ENCODE peak calls at places on chromosome 15, in four cellular contexts. W is hepatocyte; Z is ovary; L is CD8-positive, alpha-beta T cell. V is an unnamed sample.

GRCh38 chr15:85109333-85109732 is 127.7 kb downstream of the PDE8A start:
- DNase-seq in Z (no peak), W (no peak), L (no peak), V (no peak)

GRCh38 chr15:43410572-43411214 is 39.8 kb downstream of the TUBGCP4 start:
- DNase-seq in W (no peak), Z (no peak), L (no peak), V (no peak)

GRCh38 chr15:77030042-77030927 is 35.4 kb downstream of the PSTPIP1 start:
- DNase-seq in W (no peak), L (no peak), Z (no peak), V (peak; percentile 48)

GRCh38 chr15:52653451-52653964 is 25.7 kb downstream of the ATOSA start:
- DNase-seq in W (peak; percentile 11), Z (no peak), L (no peak), V (no peak)

GRCh38 chr15:61157933-61158332 is 71.2 kb downstream of the RORA start:
- DNase-seq in Z (no peak), L (no peak), W (no peak), V (peak; percentile 78)

GRCh38 chr15:72487070-72487797 is 13.1 kb downstream of the ARIH1 start:
- DNase-seq in Z (no peak), L (no peak), W (no peak), V (no peak)

GRCh38 chr15:100704281-100705055 is 102.1 kb downstream of the ASB7 start:
- DNase-seq in L (no peak), W (no peak), Z (no peak), V (no peak)

GRCh38 chr15:70433583-70434288 is 329.6 kb downstream of the UACA start:
- DNase-seq in L (no peak), Z (no peak), W (no peak), V (peak; percentile 19)

GRCh38 chr15:69275933-69276565 is 22.7 kb upstream of the PAQR5 start:
- DNase-seq in Z (no peak), L (no peak), W (no peak), V (no peak)

GRCh38 chr15:35953424-35953823 is 407.5 kb upstream of the DPH6 start:
- DNase-seq in Z (no peak), L (no peak), W (no peak), V (no peak)

GRCh38 chr15:38612159-38612863 is 47.7 kb upstream of the RASGRP1 start:
- DNase-seq in Z (no peak), W (no peak), L (no peak), V (no peak)

GRCh38 chr15:94164202-94164807 is 67.1 kb upstream of the MCTP2 start:
- DNase-seq in L (peak; percentile 41), Z (no peak), W (peak; percentile 80), V (no peak)

GRCh38 chr15:92801774-92802464 is 98.2 kb upstream of the CHD2 start:
- DNase-seq in L (no peak), W (no peak), Z (peak; percentile 45), V (peak; percentile 86)

GRCh38 chr15:69452702-69453513 is at the start of gene RPLP1:
- DNase-seq in W (peak; percentile 98), L (peak; percentile 94), Z (peak; percentile 97), V (peak; percentile 96)

GRCh38 chr15:41881925-41882688 is 11.7 kb downstream of the SPTBN5 start:
- DNase-seq in L (no peak), Z (peak; percentile 48), W (peak; percentile 23), V (no peak)

GRCh38 chr15:85646538-85647091 is 148.1 kb downstream of the KLHL25 start:
- DNase-seq in Z (no peak), L (peak; percentile 19), W (no peak), V (no peak)

GRCh38 chr15:79881668-79882067 is 15.1 kb downstream of the MTHFS start:
- DNase-seq in W (no peak), L (no peak), Z (no peak), V (no peak)

GRCh38 chr15:64747578-64747977 is 27.8 kb downstream of the RBPMS2 start:
- DNase-seq in Z (no peak), W (no peak), L (no peak), V (no peak)

GRCh38 chr15:101045236-101045646 is 126.1 kb downstream of the LRRK1 start:
- DNase-seq in Z (peak; percentile 25), L (no peak), W (no peak), V (peak; percentile 25)

GRCh38 chr15:67106764-67107013 is 41.3 kb downstream of the SMAD3 start:
- DNase-seq in Z (no peak), W (no peak), L (no peak), V (no peak)

GRCh38 chr15:65927545-65927944 is 58.3 kb downstream of the RAB11A start:
- DNase-seq in W (no peak), L (no peak), Z (no peak), V (no peak)

GRCh38 chr15:28892789-28893610 is 7.2 kb downstream of the APBA2 start:
- DNase-seq in W (no peak), L (no peak), Z (no peak), V (no peak)

GRCh38 chr15:38010390-38010789 is 76.0 kb downstream of the TMCO5A start:
- DNase-seq in W (no peak), L (no peak), Z (no peak), V (no peak)

GRCh38 chr15:52261498-52262242 is 33.9 kb downstream of the MYO5C start:
- DNase-seq in L (peak; percentile 9), Z (no peak), W (peak; percentile 58), V (peak; percentile 85)

GRCh38 chr15:85771276-85771675 is 23.4 kb downstream of the KLHL25 start:
- DNase-seq in L (no peak), W (no peak), Z (no peak), V (no peak)

GRCh38 chr15:63250312-63250965 is 27.0 kb upstream of the APH1B start:
- DNase-seq in Z (no peak), W (peak; percentile 17), L (no peak), V (no peak)

GRCh38 chr15:41337631-41338522 is 5.2 kb downstream of the NUSAP1 start:
- DNase-seq in W (no peak), L (no peak), Z (no peak), V (no peak)

GRCh38 chr15:41870689-41871081 is 23.2 kb downstream of the SPTBN5 start:
- DNase-seq in L (peak; percentile 31), W (no peak), Z (no peak), V (no peak)

GRCh38 chr15:39125904-39126303 is 455.0 kb upstream of the THBS1 start:
- DNase-seq in W (peak; percentile 42), Z (no peak), L (peak; percentile 16), V (no peak)

GRCh38 chr15:100525894-100526512 is 2.7 kb downstream of the CERS3 start:
- DNase-seq in Z (no peak), L (no peak), W (peak; percentile 42), V (peak; percentile 53)

GRCh38 chr15:71800835-71801745 is 9.3 kb upstream of the NR2E3 start:
- DNase-seq in W (peak; percentile 83), Z (no peak), L (no peak), V (no peak)

GRCh38 chr15:36468746-36469145 is 110.7 kb upstream of the CDIN1 start:
- DNase-seq in L (no peak), W (peak; percentile 16), Z (no peak), V (no peak)

GRCh38 chr15:43930079-43930478 is 103.3 kb downstream of the WDR76 start:
- DNase-seq in W (peak; percentile 27), L (no peak), Z (no peak), V (no peak)

GRCh38 chr15:82228750-82229149 is 33.8 kb downstream of the EFL1 start:
- DNase-seq in Z (no peak), W (no peak), L (no peak), V (no peak)

GRCh38 chr15:90465140-90465929 is 64.4 kb upstream of the CRTC3 start:
- DNase-seq in W (no peak), Z (no peak), L (no peak), V (no peak)

GRCh38 chr15:52369455-52369854 is 73.9 kb upstream of the MYO5C start:
- DNase-seq in W (no peak), Z (no peak), L (no peak), V (no peak)

GRCh38 chr15:89444855-89445254 is 51.5 kb downstream of the RHCG start:
- DNase-seq in L (no peak), W (no peak), Z (no peak), V (no peak)
- H3K27me3 ChIP-seq in L (peaks cover 4% of the 10 kb centered on the region), W (peaks cover 7% of the 10 kb centered on the region), Z (no peaks in the 10 kb centered on the region), V (no peaks in the 10 kb centered on the region)

DNA sequence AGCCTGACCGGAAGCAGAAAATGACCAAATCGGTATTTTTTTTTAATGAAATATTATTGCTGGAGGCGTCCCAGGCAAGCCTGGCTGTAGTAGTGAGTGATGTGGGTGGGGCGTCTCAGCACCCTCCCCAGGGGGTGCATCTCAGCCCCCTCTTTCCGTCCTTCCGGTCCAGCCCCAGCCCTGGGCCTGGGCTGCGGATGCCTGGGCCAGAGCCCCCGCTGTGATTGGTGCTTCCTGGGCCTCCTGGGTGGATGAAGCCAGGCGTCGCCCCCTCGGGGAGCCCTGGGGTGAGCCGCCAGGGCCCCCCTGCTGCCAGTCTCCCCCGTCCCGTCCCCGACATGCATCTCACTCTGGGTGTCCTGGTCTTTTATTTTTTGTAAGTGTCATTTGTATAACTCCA is 59.0 kb upstream of the GOLGA8A start:
- DNase-seq in W (no peak), Z (no peak), L (no peak), V (no peak)
- H3K27me3 ChIP-seq in W (peaks cover 67% of the 10 kb centered on the region), Z (no peaks in the 10 kb centered on the region), L (peaks cover 12% of the 10 kb centered on the region), V (no peaks in the 10 kb centered on the region)

GRCh38 chr15:96703794-96704550 is 373.5 kb downstream of the NR2F2 start:
- DNase-seq in Z (no peak), L (no peak), W (no peak), V (no peak)
- H3K27me3 ChIP-seq in Z (no peaks in the 10 kb centered on the region), L (no peaks in the 10 kb centered on the region), W (no peaks in the 10 kb centered on the region), V (no peaks in the 10 kb centered on the region)

GRCh38 chr15:60022379-60022741 is 18.2 kb downstream of the FOXB1 start:
- DNase-seq in Z (no peak), W (no peak), L (no peak), V (no peak)
- H3K27me3 ChIP-seq in Z (no peaks in the 10 kb centered on the region), W (peaks cover 10% of the 10 kb centered on the region), L (no peaks in the 10 kb centered on the region), V (no peaks in the 10 kb centered on the region)

GRCh38 chr15:62190257-62190656 is 25.2 kb upstream of the C2CD4B start:
- DNase-seq in L (no peak), Z (no peak), W (no peak), V (no peak)
- H3K27me3 ChIP-seq in L (no peaks in the 10 kb centered on the region), Z (no peaks in the 10 kb centered on the region), W (peaks cover 5% of the 10 kb centered on the region), V (peaks cover 16% of the 10 kb centered on the region)

DNA sequence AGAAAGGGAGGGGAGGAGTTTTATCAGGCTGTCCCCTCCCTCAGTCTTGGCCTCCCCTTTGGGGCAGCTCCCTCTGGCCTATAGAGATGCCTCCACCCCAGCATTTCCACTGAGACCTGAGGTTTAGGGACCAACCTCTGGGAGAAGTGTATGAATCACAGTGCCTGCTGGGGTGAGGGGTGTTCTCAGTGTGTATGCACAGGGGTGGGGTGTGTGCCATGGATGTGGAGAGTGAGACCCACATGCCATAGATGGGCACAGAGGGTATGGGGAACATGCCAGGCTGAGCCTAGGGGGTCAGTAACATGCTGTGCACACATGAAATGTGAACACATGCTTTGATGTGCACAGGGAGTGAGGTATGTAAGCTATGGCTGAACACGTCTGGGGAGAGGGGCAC is 12.4 kb upstream of the ANKRD63 start:
- DNase-seq in L (no peak), Z (no peak), W (no peak), V (no peak)
- H3K27me3 ChIP-seq in L (no peaks in the 10 kb centered on the region), Z (no peaks in the 10 kb centered on the region), W (peaks cover 30% of the 10 kb centered on the region), V (peaks cover 30% of the 10 kb centered on the region)

V was measured in tibial artery.